ENCODE peak calls at places on chromosomes 11 and 22, in five cellular contexts. F, L, K, U and B are unnamed samples.

GRCh38 chr11:60977224-60977623 is 5.7 kb downstream of the CD6 start:
- DNase-seq in F (no peak), L (no peak), K (no peak), U (no peak), B (no peak)

GRCh38 chr22:35352214-35353111 is 28.4 kb upstream of the HMOX1 start:
- DNase-seq in F (no peak), L (no peak), K (no peak), U (peak; percentile 64), B (no peak)

GRCh38 chr22:30502911-30503310 is 2.6 kb downstream of the SEC14L4 start:
- DNase-seq in F (no peak), L (no peak), K (no peak), U (no peak), B (no peak)

GRCh38 chr11:38948392-38948791 is 2350.4 kb upstream of the RAG2 start:
- DNase-seq in F (no peak), L (no peak), K (no peak), U (no peak), B (no peak)

GRCh38 chr11:123505546-123506299 is 75.7 kb downstream of the GRAMD1B start:
- DNase-seq in F (no peak), L (no peak), K (no peak), U (no peak), B (no peak)

GRCh38 chr11:95541715-95542114 is 247.9 kb downstream of the FAM76B start:
- DNase-seq in F (no peak), L (no peak), K (no peak), U (no peak), B (no peak)

GRCh38 chr22:41512421-41513194 is 31.7 kb downstream of the POLR3H start:
- DNase-seq in F (peak; percentile 18), L (peak; percentile 77), K (no peak), U (no peak), B (peak; percentile 17)

GRCh38 chr11:77082838-77083552 is 16.2 kb downstream of the CAPN5 start:
- DNase-seq in F (no peak), L (no peak), K (no peak), U (no peak), B (no peak)

GRCh38 chr22:42284643-42285181 is 14.3 kb upstream of the TCF20 start:
- DNase-seq in F (no peak), L (no peak), K (no peak), U (no peak), B (no peak)

GRCh38 chr11:104320091-104320490 is 156.1 kb upstream of the PDGFD start:
- DNase-seq in F (no peak), L (peak; percentile 64), K (no peak), U (no peak), B (no peak)

GRCh38 chr11:28834877-28835276 is 726.7 kb downstream of the METTL15 start:
- DNase-seq in F (peak; percentile 92), L (peak; percentile 73), K (no peak), U (no peak), B (no peak)

GRCh38 chr11:76803811-76804600 is 20.9 kb downstream of the TSKU start:
- DNase-seq in F (no peak), L (peak; percentile 40), K (no peak), U (peak; percentile 72), B (no peak)

GRCh38 chr11:44694443-44694842 is 32.3 kb upstream of the TSPAN18 start:
- DNase-seq in F (no peak), L (no peak), K (no peak), U (no peak), B (no peak)

GRCh38 chr11:94322501-94322900 is 18.1 kb downstream of the IZUMO1R start:
- DNase-seq in F (no peak), L (no peak), K (no peak), U (no peak), B (no peak)

GRCh38 chr11:45578286-45578685 is 87.1 kb downstream of the CHST1 start:
- DNase-seq in F (no peak), L (no peak), K (no peak), U (no peak), B (no peak)

GRCh38 chr11:31809857-31810778 is 1.0 kb downstream of the PAX6 start:
- DNase-seq in F (no peak), L (no peak), K (peak; percentile 49), U (no peak), B (peak; percentile 77)

GRCh38 chr22:20246368-20247009 is 21.6 kb downstream of the RTN4R start:
- DNase-seq in F (no peak), L (no peak), K (no peak), U (no peak), B (no peak)